ENCODE peak calls at places on chromosomes 2 and 18, in seven cellular contexts. H, A, J, K, I, O and C are unnamed samples.

GRCh38 chr2:144571770-144572169 is 51.9 kb upstream of the ZEB2 start:
- DNase-seq in K (no peak), A (no peak), I (no peak), O (no peak), J (no peak), H (no peak), C (no peak)

GRCh38 chr18:58054041-58054733 is 10.2 kb downstream of the NEDD4L start:
- DNase-seq in J (no peak), K (no peak), A (peak; percentile 75), I (no peak), O (peak; percentile 69), H (no peak), C (no peak)

GRCh38 chr18:30486856-30487255 is 555.7 kb downstream of the DSC3 start:
- DNase-seq in O (peak; percentile 26), K (no peak), H (no peak), J (no peak), I (no peak), A (no peak), C (no peak)

GRCh38 chr2:194765723-194766122 is 891.3 kb upstream of the SLC39A10 start:
- DNase-seq in I (no peak), O (no peak), A (no peak), J (no peak), K (no peak), H (no peak), C (no peak)

GRCh38 chr2:30225131-30225762 is 6.1 kb upstream of the LBH start:
- DNase-seq in O (peak; percentile 74), A (peak; percentile 74), J (peak; percentile 59), I (no peak), K (no peak), H (no peak), C (peak; percentile 74)

GRCh38 chr2:188381614-188382013 is 89.9 kb downstream of the GULP1 start:
- DNase-seq in I (no peak), H (peak; percentile 19), O (peak; percentile 90), J (no peak), K (peak; percentile 76), A (no peak), C (peak; percentile 82)

GRCh38 chr18:39806519-39806918 is 2148.5 kb upstream of the PIK3C3 start:
- DNase-seq in K (no peak), O (peak; percentile 60), A (no peak), H (peak; percentile 28), J (no peak), I (peak; percentile 21), C (peak; percentile 38)

GRCh38 chr2:226683196-226683595 is 116.4 kb downstream of the IRS1 start:
- DNase-seq in I (no peak), O (peak; percentile 56), J (no peak), A (no peak), K (no peak), H (no peak), C (no peak)

GRCh38 chr2:26302846-26303245 is 43.1 kb upstream of the SELENOI start:
- DNase-seq in I (no peak), A (no peak), H (no peak), J (no peak), O (peak; percentile 46), K (peak; percentile 10), C (no peak)